ENCODE peak calls at places on chromosome 21, in ten cellular contexts. V is effector memory CD4-positive, alpha-beta T cell; F is tibial artery; L is neuronal stem cell; W is suprapubic skin; S is adrenal gland; J is mesendoderm; D is OCI-LY7; Q is fibroblast of lung; I is right cardiac atrium. N is an unnamed sample. For H3K4me1, the result is how much of the 10 kb centered on the place peaks cover.

GRCh38 chr21:46532080-46532479 is 72.8 kb downstream of the S100B start:
- DNase-seq in V (no peak), L (no peak), I (no peak), J (no peak), F (no peak), Q (no peak), D (no peak), S (no peak), W (no peak), N (no peak)

GRCh38 chr21:37660709-37661108 is 255.5 kb downstream of the KCNJ6 start:
- DNase-seq in J (no peak), Q (no peak), I (no peak), L (no peak), W (no peak), F (no peak), V (no peak), S (no peak), D (no peak), N (no peak)

GRCh38 chr21:41071410-41071809 is 96.5 kb upstream of the BACE2 start:
- DNase-seq in F (no peak), Q (no peak), W (no peak), V (no peak), J (peak), L (no peak), S (no peak), D (peak), I (no peak), N (no peak)

GRCh38 chr21:28509031-28509430 is 483.6 kb downstream of the LTN1 start:
- DNase-seq in J (peak), W (no peak), F (no peak), Q (no peak), S (no peak), I (no peak), V (no peak), D (no peak), L (no peak), N (no peak)

GRCh38 chr21:31334648-31335121 is 9.4 kb downstream of the TIAM1 start:
- DNase-seq in V (no peak), I (no peak), W (no peak), S (no peak), J (no peak), L (no peak), F (no peak), Q (no peak), D (no peak), N (no peak)

GRCh38 chr21:43624343-43624742 is 34.9 kb downstream of the HSF2BP start:
- DNase-seq in W (no peak), S (no peak), L (no peak), F (no peak), Q (no peak), J (peak), V (no peak), I (no peak), D (no peak), N (no peak)

GRCh38 chr21:15839601-15840000 is 109.8 kb downstream of the USP25 start:
- DNase-seq in Q (no peak), S (no peak), W (no peak), J (no peak), I (no peak), D (no peak), L (no peak), V (no peak), F (no peak), N (no peak)

GRCh38 chr21:41369915-41370839 is 8.3 kb downstream of the MX2 start:
- DNase-seq in J (peak), W (no peak), I (no peak), V (no peak), L (no peak), F (no peak), D (no peak), Q (no peak), S (no peak), N (peak)

GRCh38 chr21:33374874-33375644 is 28.2 kb upstream of the IFNGR2 start:
- DNase-seq in F (no peak), V (no peak), J (no peak), S (no peak), Q (no peak), W (peak), I (no peak), D (peak), L (no peak), N (no peak)

GRCh38 chr21:45352621-45353125 is 52.3 kb upstream of the COL18A1 start:
- DNase-seq in W (no peak), Q (no peak), J (no peak), I (peak), D (no peak), V (no peak), L (no peak), F (no peak), S (no peak), N (no peak)
- H3K4me1 ChIP-seq in W (half or more), Q (under half), J (under half), I (under half), D (under half), V (under half), L (under half), F (under half), S (under half), N (under half)

GRCh38 chr21:14687277-14687642 is 141.1 kb upstream of the SAMSN1 start:
- DNase-seq in L (no peak), J (no peak), S (no peak), F (no peak), W (no peak), Q (no peak), V (no peak), D (peak), I (no peak), N (no peak)
- H3K4me1 ChIP-seq in L (under half), J (under half), S (under half), F (under half), W (under half), Q (under half), V (under half), D (half or more), I (under half), N (under half)

DNA sequence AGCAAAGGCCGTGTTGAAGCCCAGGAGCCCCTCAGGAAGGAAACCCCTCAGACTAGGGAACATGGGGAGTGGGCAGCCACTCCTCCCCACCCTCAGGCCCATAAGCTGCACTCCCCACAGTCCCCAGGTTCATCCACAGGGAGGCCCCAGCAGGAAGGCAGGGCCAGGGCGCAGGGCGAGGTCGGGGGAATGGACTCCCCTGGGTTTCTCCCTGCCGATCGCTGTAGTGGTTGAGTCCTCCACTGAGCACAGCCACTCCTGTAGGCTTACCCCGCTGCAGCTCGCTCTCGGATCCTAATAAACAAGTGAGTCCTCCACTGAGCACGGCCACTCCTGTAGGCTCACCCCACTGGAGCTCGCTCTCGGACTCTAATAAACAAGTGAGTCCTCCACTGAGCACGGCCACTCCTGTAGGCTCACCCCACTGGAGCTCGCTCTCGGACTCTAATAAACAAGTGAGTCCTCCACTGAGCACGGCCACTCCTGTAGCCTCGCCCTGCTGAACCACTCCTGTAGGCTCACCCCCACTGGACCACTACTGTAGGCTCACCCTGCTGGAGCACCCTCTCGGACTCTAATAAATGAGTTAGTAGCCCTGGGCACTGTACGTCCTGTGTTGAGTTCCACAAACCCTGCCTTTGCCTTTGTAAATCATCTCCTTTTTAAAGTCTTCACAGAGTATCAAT is 16.2 kb upstream of the COL18A1 start:
- DNase-seq in W (peak), I (peak), F (no peak), D (no peak), S (peak), Q (no peak), V (no peak), J (no peak), L (no peak), N (peak)
- H3K4me1 ChIP-seq in W (under half), I (under half), F (under half), D (under half), S (under half), Q (under half), V (under half), J (under half), L (under half), N (under half)

DNA sequence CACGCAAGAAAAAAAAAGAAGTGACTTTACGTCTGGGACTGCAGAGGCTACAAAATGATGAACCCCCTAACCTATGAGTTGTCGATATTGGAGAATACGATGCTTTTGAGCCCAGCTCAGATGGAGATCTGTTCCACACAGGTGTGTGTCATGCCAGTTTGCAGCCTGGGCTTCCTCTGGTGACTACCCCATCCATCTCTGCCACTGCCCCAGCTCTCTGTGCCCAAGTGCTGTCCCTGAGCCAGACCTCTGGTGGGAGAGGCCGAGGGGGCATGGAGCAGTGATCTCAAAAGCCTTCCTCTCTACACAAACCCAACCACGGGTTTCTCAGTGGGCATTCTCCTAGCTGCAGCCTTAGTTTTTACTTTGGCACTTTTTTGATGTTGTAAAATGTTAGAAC is 141.0 kb downstream of the CLIC6 start:
- DNase-seq in L (no peak), D (no peak), W (no peak), S (no peak), F (no peak), V (no peak), Q (no peak), I (no peak), J (no peak), N (no peak)
- H3K4me1 ChIP-seq in L (under half), D (under half), W (half or more), S (under half), F (under half), V (half or more), Q (half or more), I (under half), J (under half), N (half or more)

GRCh38 chr21:38813143-38813542 is 7.4 kb downstream of the ETS2 start:
- DNase-seq in Q (no peak), D (no peak), J (peak), V (no peak), L (no peak), S (no peak), I (no peak), W (no peak), F (no peak), N (no peak)
- H3K4me1 ChIP-seq in Q (under half), D (under half), J (under half), V (under half), L (under half), S (under half), I (under half), W (under half), F (under half), N (under half)

DNA sequence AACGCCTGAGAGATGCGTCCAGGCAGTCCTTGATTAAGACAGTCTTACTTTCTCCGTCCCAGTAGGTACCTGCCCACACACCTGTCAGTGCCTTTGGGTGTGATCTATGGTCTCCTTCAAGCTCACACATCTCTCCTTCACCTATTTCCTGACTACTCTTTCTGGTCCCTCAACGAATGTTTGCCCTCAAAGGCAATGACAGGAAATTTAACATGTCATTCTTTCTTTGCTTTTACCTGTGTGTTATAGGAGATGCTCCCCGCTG is 2.2 kb upstream of the TMPRSS3 start:
- DNase-seq in J (no peak), W (peak), F (no peak), I (no peak), D (no peak), V (no peak), L (no peak), S (no peak), Q (no peak), N (no peak)
- H3K4me1 ChIP-seq in J (under half), W (under half), F (under half), I (under half), D (under half), V (under half), L (under half), S (under half), Q (under half), N (under half)